ENCODE peak calls at places on chromosome X, in nine cellular contexts. D, R, J, Y, Z, G, F, Q and H are unnamed samples.

GRCh38 chrX:106036716-106037115 is 1.8 kb downstream of the SERPINA7 start:
- DNase-seq in D (no peak), R (no peak), J (no peak), Y (no peak), Z (no peak), G (no peak), F (no peak), Q (no peak), H (no peak)

GRCh38 chrX:13658602-13659001 is 5.7 kb downstream of the TCEANC start:
- DNase-seq in D (no peak), R (peak), J (peak), Y (peak), Z (peak), G (peak), F (no peak), Q (peak), H (no peak)

GRCh38 chrX:4397471-4397870 is 684.0 kb upstream of the PRKX start:
- DNase-seq in D (no peak), R (no peak), J (no peak), Y (no peak), Z (no peak), G (no peak), F (no peak), Q (no peak), H (no peak)

GRCh38 chrX:107324493-107325310 is 118.3 kb downstream of the DNAAF6 start:
- DNase-seq in D (peak), R (no peak), J (no peak), Y (peak), Z (peak), G (no peak), F (no peak), Q (peak), H (no peak)

GRCh38 chrX:49163555-49164419 is 1.2 kb downstream of the MAGIX start:
- DNase-seq in D (peak), R (peak), J (peak), Y (peak), Z (peak), G (peak), F (peak), Q (peak), H (no peak)

GRCh38 chrX:120456973-120457372 is 12.1 kb downstream of the LAMP2 start:
- DNase-seq in D (no peak), R (peak), J (no peak), Y (no peak), Z (peak), G (no peak), F (no peak), Q (no peak), H (no peak)

GRCh38 chrX:112654871-112655270 is 24.9 kb downstream of the LHFPL1 start:
- DNase-seq in D (no peak), R (no peak), J (no peak), Y (no peak), Z (peak), G (no peak), F (no peak), Q (no peak), H (no peak)

GRCh38 chrX:4243759-4244158 is 530.3 kb upstream of the PRKX start:
- DNase-seq in D (no peak), R (no peak), J (no peak), Y (no peak), Z (no peak), G (no peak), F (no peak), Q (no peak), H (no peak)

GRCh38 chrX:94288972-94289371 is 615.0 kb downstream of the FAM133A start:
- DNase-seq in D (no peak), R (no peak), J (no peak), Y (no peak), Z (no peak), G (no peak), F (no peak), Q (no peak), H (no peak)

GRCh38 chrX:2855761-2856160 is 27.0 kb downstream of the GYG2 start:
- DNase-seq in D (no peak), R (no peak), J (no peak), Y (no peak), Z (no peak), G (no peak), F (no peak), Q (no peak), H (no peak)

GRCh38 chrX:80335062-80335830 is 85.0 kb upstream of the TENT5D start:
- DNase-seq in D (peak), R (peak), J (peak), Y (peak), Z (peak), G (no peak), F (no peak), Q (no peak), H (no peak)

GRCh38 chrX:132488092-132488749 is 617 bp downstream of the MBNL3 start:
- DNase-seq in D (no peak), R (peak), J (peak), Y (no peak), Z (peak), G (no peak), F (no peak), Q (no peak), H (no peak)

GRCh38 chrX:119755981-119756533 is 2.3 kb upstream of the SOWAHD start:
- DNase-seq in D (no peak), R (peak), J (no peak), Y (no peak), Z (no peak), G (peak), F (no peak), Q (no peak), H (no peak)

GRCh38 chrX:110026099-110026844 is 23.4 kb downstream of the TMEM164 start:
- DNase-seq in D (no peak), R (no peak), J (no peak), Y (no peak), Z (peak), G (no peak), F (no peak), Q (no peak), H (no peak)

GRCh38 chrX:101257448-101258259 is 33.5 kb downstream of the TAF7L start:
- DNase-seq in D (no peak), R (no peak), J (no peak), Y (no peak), Z (no peak), G (no peak), F (no peak), Q (no peak), H (no peak)

GRCh38 chrX:39445336-39445735 is 644.1 kb downstream of the MID1IP1 start:
- DNase-seq in D (peak), R (no peak), J (no peak), Y (peak), Z (no peak), G (no peak), F (peak), Q (no peak), H (no peak)

GRCh38 chrX:68511255-68511654 is 12.4 kb downstream of the YIPF6 start:
- DNase-seq in D (peak), R (peak), J (peak), Y (peak), Z (peak), G (no peak), F (no peak), Q (peak), H (no peak)

GRCh38 chrX:39222361-39223113 is 421.3 kb downstream of the MID1IP1 start:
- DNase-seq in D (no peak), R (no peak), J (no peak), Y (no peak), Z (no peak), G (no peak), F (no peak), Q (no peak), H (no peak)

GRCh38 chrX:581066-581465 is 49.5 kb upstream of the SHOX start:
- DNase-seq in D (no peak), R (no peak), J (no peak), Y (no peak), Z (no peak), G (no peak), F (no peak), Q (no peak), H (no peak)

GRCh38 chrX:120087289-120088017 is 10.0 kb upstream of the RHOXF2B start:
- DNase-seq in D (peak), R (no peak), J (no peak), Y (no peak), Z (no peak), G (no peak), F (no peak), Q (no peak), H (no peak)

GRCh38 chrX:154734101-154734781 is 16.6 kb downstream of the GAB3 start:
- DNase-seq in D (no peak), R (peak), J (no peak), Y (no peak), Z (peak), G (no peak), F (no peak), Q (peak), H (no peak)

GRCh38 chrX:151151668-151152267 is 24.6 kb upstream of the GPR50 start:
- DNase-seq in D (peak), R (peak), J (peak), Y (peak), Z (peak), G (peak), F (no peak), Q (peak), H (peak)

GRCh38 chrX:12269484-12269883 is 131.2 kb downstream of the FRMPD4 start:
- DNase-seq in D (no peak), R (no peak), J (no peak), Y (no peak), Z (no peak), G (no peak), F (no peak), Q (no peak), H (no peak)

GRCh38 chrX:56943264-56943663 is 52.1 kb downstream of the SPIN3 start:
- DNase-seq in D (no peak), R (no peak), J (no peak), Y (no peak), Z (no peak), G (no peak), F (no peak), Q (no peak), H (no peak)

GRCh38 chrX:112826020-112826419 is 14.6 kb downstream of the AMOT start:
- DNase-seq in D (no peak), R (no peak), J (no peak), Y (no peak), Z (peak), G (no peak), F (no peak), Q (no peak), H (no peak)

GRCh38 chrX:3690140-3690539 is 23.3 kb downstream of the PRKX start:
- DNase-seq in D (no peak), R (no peak), J (no peak), Y (no peak), Z (no peak), G (no peak), F (no peak), Q (no peak), H (no peak)

GRCh38 chrX:15946783-15947550 is 92.4 kb upstream of the AP1S2 start:
- DNase-seq in D (peak), R (no peak), J (no peak), Y (no peak), Z (peak), G (no peak), F (no peak), Q (no peak), H (no peak)

GRCh38 chrX:149286940-149287349 is 218.2 kb downstream of the IDS start:
- DNase-seq in D (peak), R (peak), J (peak), Y (peak), Z (peak), G (peak), F (no peak), Q (peak), H (peak)

GRCh38 chrX:72258174-72258573 is 18.9 kb downstream of the RPS4X start:
- DNase-seq in D (no peak), R (no peak), J (no peak), Y (no peak), Z (peak), G (no peak), F (no peak), Q (no peak), H (peak)

GRCh38 chrX:39639871-39640270 is 457.9 kb downstream of the BCOR start:
- DNase-seq in D (no peak), R (no peak), J (no peak), Y (no peak), Z (peak), G (no peak), F (no peak), Q (no peak), H (no peak)

GRCh38 chrX:44352739-44353138 is 9.3 kb upstream of the EFHC2 start:
- DNase-seq in D (peak), R (no peak), J (no peak), Y (no peak), Z (no peak), G (no peak), F (no peak), Q (no peak), H (no peak)

GRCh38 chrX:2484721-2485459 is 15.9 kb downstream of the DHRSX start:
- DNase-seq in D (peak), R (no peak), J (no peak), Y (peak), Z (no peak), G (no peak), F (no peak), Q (peak), H (peak)

GRCh38 chrX:17632942-17633341 is 104.4 kb upstream of the SCML1 start:
- DNase-seq in D (no peak), R (no peak), J (no peak), Y (no peak), Z (peak), G (no peak), F (no peak), Q (no peak), H (no peak)

GRCh38 chrX:7272301-7272700 is 124.3 kb upstream of the PUDP start:
- DNase-seq in D (no peak), R (peak), J (no peak), Y (no peak), Z (no peak), G (no peak), F (no peak), Q (no peak), H (no peak)

GRCh38 chrX:16786791-16787735 is 797 bp downstream of the TXLNG start:
- DNase-seq in D (no peak), R (no peak), J (no peak), Y (peak), Z (peak), G (no peak), F (no peak), Q (no peak), H (no peak)

GRCh38 chrX:153643431-153644351 is 3.3 kb upstream of the DUSP9 start:
- DNase-seq in D (peak), R (no peak), J (peak), Y (peak), Z (peak), G (no peak), F (no peak), Q (no peak), H (no peak)